ENCODE peak calls at places on chromosome 7, in four cellular contexts. O is A549, N is breast epithelium, D is DMS 273 treated with DMSO at 0.1 percent for 48 hours. F is an unnamed sample.

GRCh38 chr7:110835209-110835608 is 255.7 kb upstream of the LRRN3 start:
- DNase-seq in N (no peak), O (no peak), D (no peak), F (no peak)

GRCh38 chr7:105990726-105991465 is 27.8 kb downstream of the CDHR3 start:
- DNase-seq in D (no peak), N (no peak), O (no peak), F (peak)

GRCh38 chr7:123538189-123538714 is 3.9 kb upstream of the IQUB start:
- DNase-seq in D (no peak), O (no peak), N (no peak), F (no peak)

GRCh38 chr7:29879609-29880008 is 73.3 kb downstream of the WIPF3 start:
- DNase-seq in N (no peak), D (no peak), O (no peak), F (no peak)

GRCh38 chr7:55473935-55474334 is 98.4 kb downstream of the VOPP1 start:
- DNase-seq in D (no peak), O (no peak), N (no peak), F (no peak)

GRCh38 chr7:107902381-107902780 is 11.4 kb downstream of the DLD start:
- DNase-seq in O (no peak), N (no peak), D (no peak), F (no peak)

GRCh38 chr7:94623820-94624219 is 32.1 kb downstream of the SGCE start:
- DNase-seq in N (no peak), O (no peak), D (no peak), F (no peak)

GRCh38 chr7:360454-361100 is 70.6 kb downstream of the FOXL3 start:
- DNase-seq in N (no peak), O (no peak), D (no peak), F (no peak)